ENCODE peak calls at places on chromosomes 7 and 10, in six cellular contexts. W is adrenal gland; I is hepatocyte; H is neural progenitor cell; E is MM.1S; Z is CD4-positive, CD25-positive, alpha-beta regulatory T cell. Y is an unnamed sample. For H3K4me1, H3K27me3 and H3K9me3, the result is how much of the 10 kb centered on the place peaks cover.

GRCh38 chr10:32963102-32963501 is 5.1 kb upstream of the ITGB1 start:
- DNase-seq in Z (no peak), E (no peak), H (no peak), I (no peak), W (no peak), Y (no peak)

GRCh38 chr7:137209151-137209822 is 134.2 kb downstream of the PTN start:
- DNase-seq in Z (no peak), H (no peak), W (no peak), E (no peak), I (peak), Y (no peak)

GRCh38 chr10:79333513-79333912 is 13.8 kb upstream of the PPIF start:
- DNase-seq in Z (no peak), E (no peak), I (no peak), W (no peak), H (no peak), Y (no peak)

GRCh38 chr10:133140417-133141143 is 19.4 kb upstream of the KNDC1 start:
- DNase-seq in W (peak), I (no peak), E (no peak), Z (no peak), H (no peak), Y (peak)

GRCh38 chr7:127980901-127981300 is 50.3 kb downstream of the LRRC4 start:
- DNase-seq in H (no peak), E (no peak), I (no peak), W (no peak), Z (no peak), Y (no peak)

GRCh38 chr7:2626498-2627117 is 5.2 kb upstream of the TTYH3 start:
- DNase-seq in E (no peak), I (no peak), W (no peak), Z (no peak), H (no peak), Y (no peak)

GRCh38 chr10:63628526-63629362 is 107.5 kb downstream of the REEP3 start:
- DNase-seq in E (peak), W (peak), I (peak), H (peak), Z (peak), Y (peak)

GRCh38 chr10:11715815-11716494 is 26.2 kb upstream of the ECHDC3 start:
- DNase-seq in E (no peak), W (no peak), Z (no peak), I (peak), H (no peak), Y (no peak)

GRCh38 chr7:48781783-48782182 is 142.6 kb upstream of the CDC14C start:
- DNase-seq in I (no peak), E (no peak), H (no peak), Z (no peak), W (no peak), Y (no peak)

GRCh38 chr10:97718659-97719142 is 5.2 kb downstream of the MARVELD1 start:
- DNase-seq in W (peak), H (peak), Z (no peak), E (no peak), I (peak), Y (no peak)

GRCh38 chr10:95739046-95739445 is 16.9 kb upstream of the ENTPD1 start:
- DNase-seq in W (no peak), H (no peak), Z (peak), E (no peak), I (no peak), Y (no peak)

GRCh38 chr10:11525503-11525902 is 85.9 kb downstream of the USP6NL start:
- DNase-seq in E (no peak), I (no peak), Z (no peak), H (no peak), W (no peak), Y (no peak)

GRCh38 chr10:1734288-1734687 is 3.0 kb downstream of the ADARB2 start:
- DNase-seq in E (no peak), I (no peak), Z (no peak), H (no peak), W (no peak), Y (no peak)

GRCh38 chr7:28389504-28390385 is 22.6 kb upstream of the CREB5 start:
- DNase-seq in Z (peak), I (peak), E (peak), H (peak), W (no peak), Y (peak)

GRCh38 chr7:30914611-30915601 is 3.3 kb downstream of the AQP1 start:
- DNase-seq in W (no peak), Z (no peak), I (no peak), H (no peak), E (no peak), Y (no peak)

DNA sequence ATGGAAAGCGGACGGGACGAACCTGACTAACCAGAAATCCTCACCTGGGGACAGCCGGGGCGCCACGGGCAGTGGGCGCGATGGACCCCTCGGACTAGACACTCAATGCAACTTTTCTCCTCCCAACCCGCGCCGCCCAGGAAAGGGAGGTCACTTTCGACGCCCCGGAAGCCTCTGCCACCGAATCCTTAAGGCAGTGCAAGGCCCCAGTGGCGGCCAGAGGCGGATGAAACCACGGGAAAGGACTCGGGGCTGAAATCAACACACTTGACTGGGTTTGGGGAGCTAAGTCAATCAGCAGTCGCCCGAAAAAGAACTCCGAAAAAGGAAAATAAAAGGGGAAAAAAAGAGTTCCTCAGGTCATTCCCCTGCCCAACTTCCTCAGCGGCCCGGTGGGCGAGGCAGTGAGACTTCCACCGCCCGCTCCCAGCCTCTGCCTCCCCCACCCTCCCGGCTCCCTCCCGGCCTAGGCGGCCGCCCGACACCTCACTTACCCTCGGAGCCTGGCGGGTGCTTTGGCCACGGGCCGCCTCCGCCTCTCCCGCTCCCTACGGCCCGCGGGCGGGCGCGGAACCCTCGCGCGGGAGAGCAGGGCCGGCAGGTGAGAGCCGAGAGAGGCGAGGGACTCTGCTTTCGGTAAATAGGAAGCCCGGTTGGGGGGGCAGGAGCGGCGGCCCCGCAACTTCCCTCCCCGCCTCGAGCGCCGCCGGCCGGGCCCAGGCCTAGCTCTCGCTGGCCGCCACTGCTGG is 547 bp downstream of the WAPL start:
- DNase-seq in W (peak), H (peak), I (peak), Z (peak), E (peak), Y (peak)
- H3K4me1 ChIP-seq in W (half or more), H (under half), I (under half), Z (under half), E (under half), Y (under half)

GRCh38 chr7:101128040-101128834 is 1.3 kb downstream of the SERPINE1 start:
- DNase-seq in E (no peak), I (no peak), W (no peak), H (no peak), Z (no peak), Y (no peak)

GRCh38 chr7:101126651-101127459 is at the start of gene SERPINE1:
- DNase-seq in W (peak), I (peak), E (peak), H (peak), Z (peak), Y (peak)

GRCh38 chr7:101125989-101126650 is 784 bp upstream of the SERPINE1 start:
- DNase-seq in E (no peak), H (no peak), I (peak), Z (no peak), W (peak), Y (peak)

GRCh38 chr7:101129603-101130117 is 2.8 kb downstream of the SERPINE1 start:
- DNase-seq in Z (no peak), I (no peak), H (no peak), E (no peak), W (no peak), Y (no peak)

DNA sequence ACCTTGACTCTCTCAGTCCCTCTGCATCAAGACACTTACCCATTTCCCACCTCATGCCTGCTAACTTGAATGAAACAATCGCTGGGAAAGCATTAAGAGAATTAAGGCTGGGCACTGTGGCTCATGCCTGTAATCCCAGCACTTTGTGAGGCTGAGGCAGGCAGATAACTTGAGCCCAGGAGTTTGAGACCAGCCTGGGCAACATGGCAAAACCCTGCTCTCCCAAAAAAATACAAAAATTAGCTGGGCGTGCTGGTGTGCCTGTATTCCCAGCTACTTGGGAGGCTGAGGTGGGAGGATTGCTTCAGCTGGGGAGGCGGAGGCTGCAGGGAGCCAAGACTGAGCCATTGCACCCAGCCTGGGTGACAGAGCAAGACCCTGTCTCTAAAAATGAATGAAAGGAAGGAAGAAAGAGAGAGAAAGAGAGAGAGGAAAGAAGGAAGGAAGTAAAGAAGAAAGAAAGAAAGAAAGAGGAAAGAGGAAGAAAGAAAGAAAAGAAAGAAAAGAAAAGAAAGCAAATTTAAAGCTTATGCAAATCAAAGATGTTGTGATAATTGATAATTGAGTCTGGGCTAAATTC is 646 bp downstream of the SERPINE1 start:
- DNase-seq in W (no peak), Z (no peak), E (no peak), H (no peak), I (no peak), Y (no peak)
- H3K27me3 ChIP-seq in W (under half), Z (under half), E (half or more), H (under half), I (under half), Y (under half)

GRCh38 chr7:421056-421991 is 98.3 kb downstream of the PDGFA start:
- DNase-seq in I (no peak), W (no peak), H (no peak), E (no peak), Z (peak), Y (no peak)

GRCh38 chr7:423312-424260 is 96.1 kb downstream of the PDGFA start:
- DNase-seq in W (no peak), I (no peak), Z (no peak), E (no peak), H (no peak), Y (no peak)

GRCh38 chr7:420142-421055 is 99.2 kb downstream of the PDGFA start:
- DNase-seq in I (no peak), H (no peak), W (no peak), E (no peak), Z (no peak), Y (no peak)

GRCh38 chr7:422886-423225 is 96.8 kb downstream of the PDGFA start:
- DNase-seq in Z (no peak), W (no peak), I (no peak), E (no peak), H (no peak), Y (no peak)

DNA sequence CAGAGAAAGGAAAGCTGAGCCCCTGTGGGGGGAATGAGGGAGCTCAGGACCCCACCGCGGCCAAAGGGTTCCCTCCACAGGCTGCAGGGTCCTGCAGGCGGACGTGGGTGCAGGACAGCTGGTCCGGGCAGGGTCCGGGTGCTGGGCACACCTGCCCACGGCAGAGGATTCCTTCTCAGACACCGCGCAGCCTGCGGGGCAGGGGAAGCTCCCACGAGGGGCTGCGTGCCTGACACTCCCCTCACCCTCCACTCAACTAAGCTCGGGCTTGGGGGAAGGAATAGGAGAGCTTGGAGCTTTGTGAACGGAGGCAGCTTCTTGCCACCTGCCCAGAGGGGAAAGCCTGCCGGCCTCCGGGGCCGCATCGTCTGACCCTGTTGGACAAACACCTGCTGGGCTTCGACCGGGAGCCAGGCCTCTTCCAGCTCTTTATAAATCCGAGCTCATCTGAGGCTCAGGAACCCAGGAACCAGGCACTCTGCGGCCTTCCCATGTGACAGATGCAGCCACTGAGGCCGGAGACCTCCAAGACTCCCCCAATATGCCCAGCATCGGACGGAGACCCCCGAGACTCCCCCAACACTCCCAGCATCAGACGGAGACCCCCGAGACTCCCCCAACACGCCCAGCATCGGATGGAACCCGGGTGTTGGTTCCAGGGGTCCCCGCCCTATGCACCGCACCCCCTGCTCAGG is 97.3 kb downstream of the PDGFA start:
- DNase-seq in H (no peak), W (no peak), E (no peak), I (no peak), Z (no peak), Y (no peak)
- H3K9me3 ChIP-seq in H (under half), W (under half), E (under half), I (under half), Z (under half), Y (under half)

GRCh38 chr7:38369816-38370493 is 96.5 kb upstream of the TARP start:
- DNase-seq in E (peak), I (peak), Z (peak), H (peak), W (peak), Y (peak)

GRCh38 chr7:38367301-38367700 is 93.9 kb upstream of the TARP start:
- DNase-seq in Z (peak), E (peak), W (no peak), I (no peak), H (no peak), Y (no peak)

GRCh38 chr7:38373155-38373554 is 99.7 kb upstream of the TARP start:
- DNase-seq in W (no peak), H (no peak), E (no peak), I (no peak), Z (no peak), Y (no peak)

DNA sequence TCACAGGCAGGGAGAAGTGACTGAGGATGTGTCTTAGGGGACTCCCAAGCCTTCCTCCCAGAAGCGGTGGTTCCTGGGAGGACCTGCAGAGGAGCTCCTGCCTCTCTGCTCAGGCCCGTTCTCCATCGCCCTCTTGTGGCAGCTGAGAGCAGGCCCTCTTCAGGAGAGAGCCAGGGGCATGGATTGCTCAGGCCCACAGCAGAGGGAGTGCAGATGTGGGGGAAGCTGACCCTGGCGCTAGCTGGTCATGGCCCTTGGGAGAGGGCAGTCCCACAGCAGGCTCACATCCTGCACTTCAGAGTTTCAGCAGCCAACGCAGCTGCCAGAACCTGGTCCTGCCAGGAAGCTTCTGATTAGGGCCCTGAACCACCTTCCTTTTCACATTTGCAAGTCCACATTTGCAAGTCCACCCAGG is 94.8 kb upstream of the TARP start:
- DNase-seq in H (peak), W (peak), E (peak), I (peak), Z (peak), Y (peak)
- H3K4me1 ChIP-seq in H (under half), W (under half), E (under half), I (under half), Z (under half), Y (under half)

GRCh38 chr10:8060010-8060703 is 5.7 kb downstream of the GATA3 start:
- DNase-seq in H (peak), E (peak), W (peak), Z (peak), I (peak), Y (peak)

GRCh38 chr10:8057636-8058273 is 3.3 kb downstream of the GATA3 start:
- DNase-seq in E (no peak), Z (no peak), I (peak), H (peak), W (peak), Y (no peak)

GRCh38 chr10:8056891-8057331 is 2.4 kb downstream of the GATA3 start:
- DNase-seq in Z (peak), E (no peak), I (no peak), H (peak), W (no peak), Y (no peak)

GRCh38 chr10:8059191-8059936 is 4.9 kb downstream of the GATA3 start:
- DNase-seq in I (no peak), W (no peak), H (peak), E (no peak), Z (peak), Y (no peak)

GRCh38 chr10:8058274-8059111 is 4.0 kb downstream of the GATA3 start:
- DNase-seq in W (no peak), E (no peak), I (no peak), H (no peak), Z (no peak), Y (no peak)
- H3K27me3 ChIP-seq in W (under half), E (under half), I (half or more), H (half or more), Z (under half), Y (under half)

DNA sequence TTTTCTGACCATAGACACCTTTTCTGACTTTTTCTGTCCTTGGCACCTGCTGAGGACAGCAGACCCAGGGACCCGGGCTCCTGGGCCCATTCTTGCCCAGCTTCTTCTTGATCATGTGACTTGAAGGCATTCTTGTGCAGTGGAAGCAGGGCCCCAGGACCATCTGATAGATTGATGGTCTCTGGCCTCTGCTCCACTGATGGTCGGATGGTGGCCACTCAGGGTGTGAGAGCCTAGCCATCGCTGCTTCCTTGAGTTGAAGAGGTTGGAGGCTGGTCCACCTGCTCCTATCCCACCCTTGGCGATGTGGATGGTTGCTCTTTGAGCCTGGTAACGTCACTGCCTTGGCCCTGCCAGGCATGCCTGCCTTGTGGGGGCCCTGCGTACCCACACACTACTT is 37.8 kb upstream of the ZNF716 start:
- DNase-seq in Z (no peak), I (no peak), E (no peak), W (peak), H (no peak), Y (no peak)
- H3K9me3 ChIP-seq in Z (under half), I (under half), E (under half), W (under half), H (under half), Y (under half)

GRCh38 chr10:111373696-111374095 is 296.9 kb downstream of the ADRA2A start:
- DNase-seq in I (no peak), H (no peak), Z (no peak), E (no peak), W (no peak), Y (no peak)
- H3K4me1 ChIP-seq in I (under half), H (under half), Z (under half), E (under half), W (under half), Y (under half)